ENCODE peak calls at places on chromosomes 12 and 14, in nine cellular contexts. U is ELR; V is iPS DF 19.7; P is stimulated activated naive CD4-positive, alpha-beta T cell; Y is A549; R is neural progenitor cell; D is mucosa of descending colon; Z is iris pigment epithelial cell; Q is NCI-H524. J is an unnamed sample.

GRCh38 chr12:10140001-10140400 is 10.0 kb upstream of the CLEC7A start:
- DNase-seq in U (peak; percentile 66), V (no peak), P (peak; percentile 53), Y (peak; percentile 79), R (peak; percentile 64), D (no peak), Z (peak; percentile 64), Q (peak; percentile 4), J (peak; percentile 64)

GRCh38 chr14:102949801-102950451 is 27.5 kb downstream of the AMN start:
- DNase-seq in U (no peak), V (no peak), P (no peak), Y (no peak), R (no peak), D (peak; percentile 48), Z (no peak), Q (no peak), J (no peak)

GRCh38 chr12:131642101-131642540 is 68.8 kb upstream of the SFSWAP start:
- DNase-seq in U (no peak), V (no peak), P (no peak), Y (peak; percentile 58), R (no peak), D (no peak), Z (no peak), Q (no peak), J (peak; percentile 35)

GRCh38 chr12:88453323-88453722 is 126.9 kb downstream of the KITLG start:
- DNase-seq in U (no peak), V (no peak), P (no peak), Y (no peak), R (no peak), D (no peak), Z (peak; percentile 73), Q (no peak), J (no peak)

GRCh38 chr14:80202888-80203562 is 8.3 kb downstream of the DIO2 start:
- DNase-seq in U (peak; percentile 25), V (no peak), P (no peak), Y (peak; percentile 45), R (peak; percentile 40), D (no peak), Z (no peak), Q (peak; percentile 23), J (peak; percentile 75)

GRCh38 chr12:5900533-5901255 is 44.4 kb downstream of the ANO2 start:
- DNase-seq in U (no peak), V (no peak), P (no peak), Y (no peak), R (no peak), D (no peak), Z (no peak), Q (no peak), J (no peak)

GRCh38 chr12:50074936-50075807 is 10.0 kb upstream of the SMARCD1 start:
- DNase-seq in U (peak; percentile 87), V (no peak), P (peak; percentile 75), Y (peak; percentile 86), R (peak; percentile 92), D (peak; percentile 85), Z (peak; percentile 78), Q (peak; percentile 54), J (peak; percentile 90)

GRCh38 chr12:50322196-50322595 is 38.9 kb upstream of the LIMA1 start:
- DNase-seq in U (peak; percentile 57), V (no peak), P (no peak), Y (no peak), R (no peak), D (no peak), Z (no peak), Q (no peak), J (no peak)

GRCh38 chr12:98618952-98619351 is 25.5 kb downstream of the SLC25A3 start:
- DNase-seq in U (no peak), V (no peak), P (no peak), Y (no peak), R (no peak), D (no peak), Z (peak; percentile 75), Q (no peak), J (no peak)

GRCh38 chr14:51342226-51342625 is 102.2 kb downstream of the TMX1 start:
- DNase-seq in U (peak; percentile 85), V (no peak), P (no peak), Y (peak; percentile 35), R (no peak), D (no peak), Z (peak; percentile 64), Q (no peak), J (no peak)

GRCh38 chr14:39107624-39108023 is 4.6 kb upstream of the SEC23A start:
- DNase-seq in U (peak; percentile 61), V (no peak), P (peak; percentile 48), Y (peak; percentile 44), R (peak; percentile 20), D (no peak), Z (peak; percentile 61), Q (peak; percentile 59), J (no peak)

J was measured in HAP-1.